ENCODE peak calls at places on chromosomes 3 and 15, in nine cellular contexts. C, L, S, O, X, V, R, M and P are unnamed samples.

GRCh38 chr3:124780356-124780755 is 50.1 kb downstream of the UMPS start:
- DNase-seq in M (peak), O (peak), L (peak), C (no peak), V (no peak), S (no peak), R (no peak), X (peak), P (no peak)

GRCh38 chr3:37642959-37643598 is 218.6 kb upstream of the CTDSPL start:
- DNase-seq in O (no peak), M (no peak), V (no peak), L (no peak), S (no peak), C (no peak), R (no peak), X (no peak), P (no peak)

GRCh38 chr15:37096878-37097568 is 3.3 kb downstream of the MEIS2 start:
- DNase-seq in C (no peak), S (no peak), M (no peak), L (peak), X (no peak), V (no peak), R (peak), O (no peak), P (no peak)

GRCh38 chr3:158788446-158788845 is 13.4 kb upstream of the MFSD1 start:
- DNase-seq in S (no peak), V (no peak), L (no peak), X (no peak), R (no peak), M (no peak), C (no peak), O (no peak), P (no peak)

GRCh38 chr3:46946856-46947544 is 29.5 kb downstream of the CCDC12 start:
- DNase-seq in M (no peak), L (no peak), X (no peak), C (no peak), S (peak), R (no peak), O (peak), V (peak), P (no peak)

GRCh38 chr15:86892774-86893449 is 813.2 kb downstream of the AGBL1 start:
- DNase-seq in C (no peak), O (no peak), R (no peak), V (no peak), L (peak), X (no peak), M (no peak), S (no peak), P (no peak)

GRCh38 chr3:149273096-149273751 is 51.6 kb upstream of the CP start:
- DNase-seq in M (peak), C (peak), X (no peak), L (peak), V (peak), O (no peak), S (no peak), R (peak), P (peak)

GRCh38 chr15:29633971-29634370 is 188.3 kb downstream of the TJP1 start:
- DNase-seq in M (no peak), X (no peak), R (no peak), O (no peak), L (no peak), V (no peak), S (no peak), C (no peak), P (no peak)

GRCh38 chr3:179739816-179740594 is 87.2 kb downstream of the USP13 start:
- DNase-seq in L (no peak), S (no peak), O (no peak), X (no peak), C (no peak), R (no peak), M (no peak), V (no peak), P (no peak)